ENCODE peak calls at places on chromosome 7, in ten cellular contexts. One of them, this sample, is unnamed.

GRCh38 chr7:51121945-51122425 is 194.6 kb downstream of the COBL start:
- DNase-seq in pons: peak
- DNase-seq in HT1080: no peak
- DNase-seq in lower leg skin: no peak
- DNase-seq in GM10248: no peak
- DNase-seq in stimulated activated CD8-positive, alpha-beta memory T cell treated with anti-CD3 and anti-CD28 coated beads, Interleukin-4, amount 100 ng/mL, for 24 hours: no peak
- DNase-seq in adrenal gland: peak
- DNase-seq in CD8-positive, alpha-beta T cell: no peak
- DNase-seq in stimulated activated CD4-positive, alpha-beta T cell treated with anti-CD3 and anti-CD28 coated beads, Interleukin-4, amount 100 ng/mL, for 4 hours: no peak
- DNase-seq in stomach: no peak
- DNase-seq in this sample: no peak

GRCh38 chr7:92967238-92967637 is 130.9 kb upstream of the CDK6 start:
- DNase-seq in HT1080: no peak
- DNase-seq in stomach: no peak
- DNase-seq in stimulated activated CD8-positive, alpha-beta memory T cell treated with anti-CD3 and anti-CD28 coated beads, Interleukin-4, amount 100 ng/mL, for 24 hours: no peak
- DNase-seq in GM10248: no peak
- DNase-seq in CD8-positive, alpha-beta T cell: no peak
- DNase-seq in lower leg skin: no peak
- DNase-seq in stimulated activated CD4-positive, alpha-beta T cell treated with anti-CD3 and anti-CD28 coated beads, Interleukin-4, amount 100 ng/mL, for 4 hours: no peak
- DNase-seq in adrenal gland: no peak
- DNase-seq in pons: no peak
- DNase-seq in this sample: no peak

GRCh38 chr7:141785711-141786552 is 4.1 kb upstream of the TAS2R5 start:
- DNase-seq in GM10248: peak
- DNase-seq in stimulated activated CD8-positive, alpha-beta memory T cell treated with anti-CD3 and anti-CD28 coated beads, Interleukin-4, amount 100 ng/mL, for 24 hours: no peak
- DNase-seq in adrenal gland: peak
- DNase-seq in lower leg skin: no peak
- DNase-seq in stimulated activated CD4-positive, alpha-beta T cell treated with anti-CD3 and anti-CD28 coated beads, Interleukin-4, amount 100 ng/mL, for 4 hours: no peak
- DNase-seq in stomach: no peak
- DNase-seq in HT1080: peak
- DNase-seq in pons: peak
- DNase-seq in CD8-positive, alpha-beta T cell: no peak
- DNase-seq in this sample: no peak

GRCh38 chr7:107039199-107039900 is 5.2 kb upstream of the PRKAR2B start:
- DNase-seq in CD8-positive, alpha-beta T cell: no peak
- DNase-seq in adrenal gland: no peak
- DNase-seq in stomach: no peak
- DNase-seq in pons: no peak
- DNase-seq in lower leg skin: no peak
- DNase-seq in GM10248: no peak
- DNase-seq in HT1080: no peak
- DNase-seq in stimulated activated CD4-positive, alpha-beta T cell treated with anti-CD3 and anti-CD28 coated beads, Interleukin-4, amount 100 ng/mL, for 4 hours: no peak
- DNase-seq in stimulated activated CD8-positive, alpha-beta memory T cell treated with anti-CD3 and anti-CD28 coated beads, Interleukin-4, amount 100 ng/mL, for 24 hours: no peak
- DNase-seq in this sample: no peak

GRCh38 chr7:12550956-12551355 is 19.6 kb upstream of the SCIN start:
- DNase-seq in stimulated activated CD8-positive, alpha-beta memory T cell treated with anti-CD3 and anti-CD28 coated beads, Interleukin-4, amount 100 ng/mL, for 24 hours: no peak
- DNase-seq in lower leg skin: no peak
- DNase-seq in pons: no peak
- DNase-seq in adrenal gland: no peak
- DNase-seq in CD8-positive, alpha-beta T cell: no peak
- DNase-seq in HT1080: peak
- DNase-seq in GM10248: no peak
- DNase-seq in stomach: no peak
- DNase-seq in stimulated activated CD4-positive, alpha-beta T cell treated with anti-CD3 and anti-CD28 coated beads, Interleukin-4, amount 100 ng/mL, for 4 hours: no peak
- DNase-seq in this sample: no peak

GRCh38 chr7:118243695-118244094 is 19.2 kb downstream of the ANKRD7 start:
- DNase-seq in stimulated activated CD8-positive, alpha-beta memory T cell treated with anti-CD3 and anti-CD28 coated beads, Interleukin-4, amount 100 ng/mL, for 24 hours: no peak
- DNase-seq in lower leg skin: no peak
- DNase-seq in pons: no peak
- DNase-seq in GM10248: no peak
- DNase-seq in stimulated activated CD4-positive, alpha-beta T cell treated with anti-CD3 and anti-CD28 coated beads, Interleukin-4, amount 100 ng/mL, for 4 hours: no peak
- DNase-seq in CD8-positive, alpha-beta T cell: no peak
- DNase-seq in adrenal gland: no peak
- DNase-seq in stomach: no peak
- DNase-seq in HT1080: no peak
- DNase-seq in this sample: no peak

GRCh38 chr7:871900-872537 is 4.3 kb upstream of the GET4 start:
- DNase-seq in CD8-positive, alpha-beta T cell: no peak
- DNase-seq in stimulated activated CD4-positive, alpha-beta T cell treated with anti-CD3 and anti-CD28 coated beads, Interleukin-4, amount 100 ng/mL, for 4 hours: no peak
- DNase-seq in pons: no peak
- DNase-seq in lower leg skin: no peak
- DNase-seq in GM10248: no peak
- DNase-seq in stimulated activated CD8-positive, alpha-beta memory T cell treated with anti-CD3 and anti-CD28 coated beads, Interleukin-4, amount 100 ng/mL, for 24 hours: no peak
- DNase-seq in stomach: no peak
- DNase-seq in HT1080: no peak
- DNase-seq in adrenal gland: no peak
- DNase-seq in this sample: no peak

GRCh38 chr7:95420996-95421846 is 13.6 kb downstream of the PON2 start:
- DNase-seq in CD8-positive, alpha-beta T cell: no peak
- DNase-seq in GM10248: no peak
- DNase-seq in stimulated activated CD8-positive, alpha-beta memory T cell treated with anti-CD3 and anti-CD28 coated beads, Interleukin-4, amount 100 ng/mL, for 24 hours: no peak
- DNase-seq in adrenal gland: no peak
- DNase-seq in lower leg skin: no peak
- DNase-seq in HT1080: no peak
- DNase-seq in stimulated activated CD4-positive, alpha-beta T cell treated with anti-CD3 and anti-CD28 coated beads, Interleukin-4, amount 100 ng/mL, for 4 hours: no peak
- DNase-seq in pons: peak
- DNase-seq in stomach: no peak
- DNase-seq in this sample: no peak

GRCh38 chr7:51601461-51601860 is 284.9 kb upstream of the COBL start:
- DNase-seq in stomach: no peak
- DNase-seq in lower leg skin: no peak
- DNase-seq in CD8-positive, alpha-beta T cell: no peak
- DNase-seq in GM10248: no peak
- DNase-seq in stimulated activated CD4-positive, alpha-beta T cell treated with anti-CD3 and anti-CD28 coated beads, Interleukin-4, amount 100 ng/mL, for 4 hours: no peak
- DNase-seq in adrenal gland: no peak
- DNase-seq in stimulated activated CD8-positive, alpha-beta memory T cell treated with anti-CD3 and anti-CD28 coated beads, Interleukin-4, amount 100 ng/mL, for 24 hours: no peak
- DNase-seq in pons: no peak
- DNase-seq in HT1080: peak
- DNase-seq in this sample: no peak

GRCh38 chr7:95334434-95334833 is 10.1 kb upstream of the PON1 start:
- DNase-seq in stimulated activated CD4-positive, alpha-beta T cell treated with anti-CD3 and anti-CD28 coated beads, Interleukin-4, amount 100 ng/mL, for 4 hours: no peak
- DNase-seq in GM10248: no peak
- DNase-seq in stimulated activated CD8-positive, alpha-beta memory T cell treated with anti-CD3 and anti-CD28 coated beads, Interleukin-4, amount 100 ng/mL, for 24 hours: no peak
- DNase-seq in HT1080: no peak
- DNase-seq in lower leg skin: no peak
- DNase-seq in pons: no peak
- DNase-seq in adrenal gland: no peak
- DNase-seq in stomach: no peak
- DNase-seq in CD8-positive, alpha-beta T cell: no peak
- DNase-seq in this sample: no peak

GRCh38 chr7:122132341-122132740 is 11.7 kb downstream of the AASS start:
- DNase-seq in lower leg skin: no peak
- DNase-seq in HT1080: peak
- DNase-seq in pons: no peak
- DNase-seq in stimulated activated CD8-positive, alpha-beta memory T cell treated with anti-CD3 and anti-CD28 coated beads, Interleukin-4, amount 100 ng/mL, for 24 hours: no peak
- DNase-seq in GM10248: no peak
- DNase-seq in adrenal gland: no peak
- DNase-seq in stomach: no peak
- DNase-seq in CD8-positive, alpha-beta T cell: no peak
- DNase-seq in stimulated activated CD4-positive, alpha-beta T cell treated with anti-CD3 and anti-CD28 coated beads, Interleukin-4, amount 100 ng/mL, for 4 hours: no peak
- DNase-seq in this sample: no peak

GRCh38 chr7:134920026-134920758 is 66.1 kb upstream of the AGBL3 start:
- DNase-seq in GM10248: no peak
- DNase-seq in stomach: no peak
- DNase-seq in adrenal gland: no peak
- DNase-seq in stimulated activated CD4-positive, alpha-beta T cell treated with anti-CD3 and anti-CD28 coated beads, Interleukin-4, amount 100 ng/mL, for 4 hours: no peak
- DNase-seq in CD8-positive, alpha-beta T cell: no peak
- DNase-seq in lower leg skin: no peak
- DNase-seq in pons: no peak
- DNase-seq in HT1080: peak
- DNase-seq in stimulated activated CD8-positive, alpha-beta memory T cell treated with anti-CD3 and anti-CD28 coated beads, Interleukin-4, amount 100 ng/mL, for 24 hours: no peak
- DNase-seq in this sample: no peak

GRCh38 chr7:106153891-106154449 is 41.9 kb upstream of the SYPL1 start:
- DNase-seq in stimulated activated CD4-positive, alpha-beta T cell treated with anti-CD3 and anti-CD28 coated beads, Interleukin-4, amount 100 ng/mL, for 4 hours: peak
- DNase-seq in HT1080: peak
- DNase-seq in pons: peak
- DNase-seq in GM10248: peak
- DNase-seq in adrenal gland: peak
- DNase-seq in stimulated activated CD8-positive, alpha-beta memory T cell treated with anti-CD3 and anti-CD28 coated beads, Interleukin-4, amount 100 ng/mL, for 24 hours: peak
- DNase-seq in CD8-positive, alpha-beta T cell: peak
- DNase-seq in stomach: peak
- DNase-seq in lower leg skin: peak
- DNase-seq in this sample: peak

GRCh38 chr7:90595801-90596683 is at the start of gene CDK14:
- DNase-seq in CD8-positive, alpha-beta T cell: no peak
- DNase-seq in pons: no peak
- DNase-seq in lower leg skin: peak
- DNase-seq in adrenal gland: peak
- DNase-seq in HT1080: peak
- DNase-seq in stimulated activated CD4-positive, alpha-beta T cell treated with anti-CD3 and anti-CD28 coated beads, Interleukin-4, amount 100 ng/mL, for 4 hours: peak
- DNase-seq in stomach: peak
- DNase-seq in GM10248: peak
- DNase-seq in stimulated activated CD8-positive, alpha-beta memory T cell treated with anti-CD3 and anti-CD28 coated beads, Interleukin-4, amount 100 ng/mL, for 24 hours: no peak
- DNase-seq in this sample: peak

GRCh38 chr7:37508063-37508462 is 59.4 kb upstream of the ELMO1 start:
- DNase-seq in stomach: no peak
- DNase-seq in lower leg skin: no peak
- DNase-seq in HT1080: no peak
- DNase-seq in CD8-positive, alpha-beta T cell: no peak
- DNase-seq in adrenal gland: no peak
- DNase-seq in GM10248: no peak
- DNase-seq in pons: peak
- DNase-seq in stimulated activated CD4-positive, alpha-beta T cell treated with anti-CD3 and anti-CD28 coated beads, Interleukin-4, amount 100 ng/mL, for 4 hours: no peak
- DNase-seq in stimulated activated CD8-positive, alpha-beta memory T cell treated with anti-CD3 and anti-CD28 coated beads, Interleukin-4, amount 100 ng/mL, for 24 hours: no peak
- DNase-seq in this sample: no peak

GRCh38 chr7:151408498-151408838 is 1.4 kb downstream of the WDR86 start:
- DNase-seq in CD8-positive, alpha-beta T cell: no peak
- DNase-seq in pons: no peak
- DNase-seq in stomach: no peak
- DNase-seq in GM10248: no peak
- DNase-seq in stimulated activated CD8-positive, alpha-beta memory T cell treated with anti-CD3 and anti-CD28 coated beads, Interleukin-4, amount 100 ng/mL, for 24 hours: no peak
- DNase-seq in HT1080: no peak
- DNase-seq in stimulated activated CD4-positive, alpha-beta T cell treated with anti-CD3 and anti-CD28 coated beads, Interleukin-4, amount 100 ng/mL, for 4 hours: no peak
- DNase-seq in adrenal gland: no peak
- DNase-seq in lower leg skin: no peak
- DNase-seq in this sample: no peak

GRCh38 chr7:44348300-44348699 is 22.9 kb upstream of the CAMK2B start:
- DNase-seq in stimulated activated CD4-positive, alpha-beta T cell treated with anti-CD3 and anti-CD28 coated beads, Interleukin-4, amount 100 ng/mL, for 4 hours: no peak
- DNase-seq in lower leg skin: no peak
- DNase-seq in pons: peak
- DNase-seq in HT1080: peak
- DNase-seq in GM10248: no peak
- DNase-seq in stomach: no peak
- DNase-seq in stimulated activated CD8-positive, alpha-beta memory T cell treated with anti-CD3 and anti-CD28 coated beads, Interleukin-4, amount 100 ng/mL, for 24 hours: no peak
- DNase-seq in CD8-positive, alpha-beta T cell: no peak
- DNase-seq in adrenal gland: no peak
- DNase-seq in this sample: no peak

GRCh38 chr7:140623995-140624902 is 16.4 kb downstream of the DENND2A start:
- DNase-seq in HT1080: no peak
- DNase-seq in adrenal gland: no peak
- DNase-seq in stimulated activated CD8-positive, alpha-beta memory T cell treated with anti-CD3 and anti-CD28 coated beads, Interleukin-4, amount 100 ng/mL, for 24 hours: no peak
- DNase-seq in stomach: no peak
- DNase-seq in stimulated activated CD4-positive, alpha-beta T cell treated with anti-CD3 and anti-CD28 coated beads, Interleukin-4, amount 100 ng/mL, for 4 hours: no peak
- DNase-seq in GM10248: no peak
- DNase-seq in pons: no peak
- DNase-seq in CD8-positive, alpha-beta T cell: no peak
- DNase-seq in lower leg skin: no peak
- DNase-seq in this sample: no peak

GRCh38 chr7:87411186-87411585 is 64.3 kb downstream of the ABCB4 start:
- DNase-seq in stimulated activated CD4-positive, alpha-beta T cell treated with anti-CD3 and anti-CD28 coated beads, Interleukin-4, amount 100 ng/mL, for 4 hours: no peak
- DNase-seq in HT1080: no peak
- DNase-seq in stomach: no peak
- DNase-seq in lower leg skin: no peak
- DNase-seq in stimulated activated CD8-positive, alpha-beta memory T cell treated with anti-CD3 and anti-CD28 coated beads, Interleukin-4, amount 100 ng/mL, for 24 hours: no peak
- DNase-seq in GM10248: no peak
- DNase-seq in pons: no peak
- DNase-seq in CD8-positive, alpha-beta T cell: no peak
- DNase-seq in adrenal gland: no peak
- DNase-seq in this sample: no peak

GRCh38 chr7:112152186-112152585 is 54.0 kb downstream of the DOCK4 start:
- DNase-seq in stomach: no peak
- DNase-seq in pons: no peak
- DNase-seq in GM10248: no peak
- DNase-seq in lower leg skin: no peak
- DNase-seq in stimulated activated CD8-positive, alpha-beta memory T cell treated with anti-CD3 and anti-CD28 coated beads, Interleukin-4, amount 100 ng/mL, for 24 hours: no peak
- DNase-seq in CD8-positive, alpha-beta T cell: no peak
- DNase-seq in stimulated activated CD4-positive, alpha-beta T cell treated with anti-CD3 and anti-CD28 coated beads, Interleukin-4, amount 100 ng/mL, for 4 hours: no peak
- DNase-seq in HT1080: no peak
- DNase-seq in adrenal gland: no peak
- DNase-seq in this sample: no peak

GRCh38 chr7:128774029-128774689 is 1.4 kb downstream of the OPN1SW start:
- DNase-seq in stomach: no peak
- DNase-seq in stimulated activated CD8-positive, alpha-beta memory T cell treated with anti-CD3 and anti-CD28 coated beads, Interleukin-4, amount 100 ng/mL, for 24 hours: no peak
- DNase-seq in lower leg skin: no peak
- DNase-seq in CD8-positive, alpha-beta T cell: no peak
- DNase-seq in adrenal gland: no peak
- DNase-seq in pons: no peak
- DNase-seq in stimulated activated CD4-positive, alpha-beta T cell treated with anti-CD3 and anti-CD28 coated beads, Interleukin-4, amount 100 ng/mL, for 4 hours: no peak
- DNase-seq in HT1080: no peak
- DNase-seq in GM10248: no peak
- DNase-seq in this sample: no peak

GRCh38 chr7:49852619-49853462 is 79.4 kb downstream of the VWC2 start:
- DNase-seq in HT1080: peak
- DNase-seq in stomach: no peak
- DNase-seq in lower leg skin: peak
- DNase-seq in pons: peak
- DNase-seq in stimulated activated CD8-positive, alpha-beta memory T cell treated with anti-CD3 and anti-CD28 coated beads, Interleukin-4, amount 100 ng/mL, for 24 hours: no peak
- DNase-seq in GM10248: peak
- DNase-seq in adrenal gland: peak
- DNase-seq in CD8-positive, alpha-beta T cell: no peak
- DNase-seq in stimulated activated CD4-positive, alpha-beta T cell treated with anti-CD3 and anti-CD28 coated beads, Interleukin-4, amount 100 ng/mL, for 4 hours: no peak
- DNase-seq in this sample: peak

GRCh38 chr7:138837627-138838026 is 39.6 kb upstream of the ATP6V0A4 start:
- DNase-seq in stimulated activated CD8-positive, alpha-beta memory T cell treated with anti-CD3 and anti-CD28 coated beads, Interleukin-4, amount 100 ng/mL, for 24 hours: no peak
- DNase-seq in stimulated activated CD4-positive, alpha-beta T cell treated with anti-CD3 and anti-CD28 coated beads, Interleukin-4, amount 100 ng/mL, for 4 hours: no peak
- DNase-seq in stomach: no peak
- DNase-seq in adrenal gland: no peak
- DNase-seq in pons: no peak
- DNase-seq in CD8-positive, alpha-beta T cell: no peak
- DNase-seq in HT1080: no peak
- DNase-seq in GM10248: no peak
- DNase-seq in lower leg skin: no peak
- DNase-seq in this sample: no peak

GRCh38 chr7:111735661-111736323 is 173.5 kb upstream of the IMMP2L start:
- DNase-seq in CD8-positive, alpha-beta T cell: peak
- DNase-seq in stomach: peak
- DNase-seq in HT1080: peak
- DNase-seq in stimulated activated CD8-positive, alpha-beta memory T cell treated with anti-CD3 and anti-CD28 coated beads, Interleukin-4, amount 100 ng/mL, for 24 hours: peak
- DNase-seq in adrenal gland: peak
- DNase-seq in GM10248: peak
- DNase-seq in pons: peak
- DNase-seq in stimulated activated CD4-positive, alpha-beta T cell treated with anti-CD3 and anti-CD28 coated beads, Interleukin-4, amount 100 ng/mL, for 4 hours: peak
- DNase-seq in lower leg skin: no peak
- DNase-seq in this sample: peak

GRCh38 chr7:19110026-19110777 is 7.2 kb downstream of the TWIST1 start:
- DNase-seq in stomach: no peak
- DNase-seq in pons: no peak
- DNase-seq in CD8-positive, alpha-beta T cell: no peak
- DNase-seq in adrenal gland: no peak
- DNase-seq in stimulated activated CD8-positive, alpha-beta memory T cell treated with anti-CD3 and anti-CD28 coated beads, Interleukin-4, amount 100 ng/mL, for 24 hours: no peak
- DNase-seq in stimulated activated CD4-positive, alpha-beta T cell treated with anti-CD3 and anti-CD28 coated beads, Interleukin-4, amount 100 ng/mL, for 4 hours: no peak
- DNase-seq in lower leg skin: no peak
- DNase-seq in GM10248: no peak
- DNase-seq in HT1080: no peak
- DNase-seq in this sample: no peak

GRCh38 chr7:13198741-13199140 is 511.3 kb downstream of the ARL4A start:
- DNase-seq in lower leg skin: no peak
- DNase-seq in stimulated activated CD4-positive, alpha-beta T cell treated with anti-CD3 and anti-CD28 coated beads, Interleukin-4, amount 100 ng/mL, for 4 hours: no peak
- DNase-seq in HT1080: peak
- DNase-seq in stimulated activated CD8-positive, alpha-beta memory T cell treated with anti-CD3 and anti-CD28 coated beads, Interleukin-4, amount 100 ng/mL, for 24 hours: no peak
- DNase-seq in pons: no peak
- DNase-seq in stomach: no peak
- DNase-seq in adrenal gland: no peak
- DNase-seq in CD8-positive, alpha-beta T cell: no peak
- DNase-seq in GM10248: no peak
- DNase-seq in this sample: no peak

GRCh38 chr7:142420554-142421362 is 162.9 kb upstream of the PRSS58 start:
- DNase-seq in adrenal gland: no peak
- DNase-seq in pons: no peak
- DNase-seq in stomach: no peak
- DNase-seq in stimulated activated CD4-positive, alpha-beta T cell treated with anti-CD3 and anti-CD28 coated beads, Interleukin-4, amount 100 ng/mL, for 4 hours: no peak
- DNase-seq in lower leg skin: no peak
- DNase-seq in CD8-positive, alpha-beta T cell: no peak
- DNase-seq in stimulated activated CD8-positive, alpha-beta memory T cell treated with anti-CD3 and anti-CD28 coated beads, Interleukin-4, amount 100 ng/mL, for 24 hours: no peak
- DNase-seq in HT1080: peak
- DNase-seq in GM10248: no peak
- DNase-seq in this sample: no peak

GRCh38 chr7:27774717-27775328 is 34.9 kb downstream of the TAX1BP1 start:
- DNase-seq in stomach: no peak
- DNase-seq in lower leg skin: no peak
- DNase-seq in CD8-positive, alpha-beta T cell: no peak
- DNase-seq in GM10248: no peak
- DNase-seq in stimulated activated CD4-positive, alpha-beta T cell treated with anti-CD3 and anti-CD28 coated beads, Interleukin-4, amount 100 ng/mL, for 4 hours: no peak
- DNase-seq in stimulated activated CD8-positive, alpha-beta memory T cell treated with anti-CD3 and anti-CD28 coated beads, Interleukin-4, amount 100 ng/mL, for 24 hours: no peak
- DNase-seq in HT1080: peak
- DNase-seq in adrenal gland: no peak
- DNase-seq in pons: peak
- DNase-seq in this sample: no peak

This sample was measured in H1.